ENCODE peak calls at places on chromosome 4, in nine cellular contexts. W, C, K, V, O, G, Y, Q and D are unnamed samples.

GRCh38 chr4:118033148-118034060 is 882 bp upstream of the NDST3 start:
- DNase-seq in V (no peak), W (peak; percentile 31), K (peak; percentile 40), Q (no peak), C (peak; percentile 15), O (no peak), G (peak; percentile 87), Y (peak; percentile 86), D (no peak)

GRCh38 chr4:38101563-38101962 is 141.4 kb downstream of the PTTG2 start:
- DNase-seq in V (no peak), O (no peak), Q (no peak), W (no peak), G (no peak), Y (no peak), C (no peak), K (no peak), D (no peak)

GRCh38 chr4:17163156-17163555 is 264.7 kb upstream of the LDB2 start:
- DNase-seq in C (no peak), O (no peak), V (no peak), G (no peak), W (no peak), K (no peak), Q (no peak), Y (no peak), D (no peak)

GRCh38 chr4:67087897-67088296 is 457.4 kb downstream of the CENPC start:
- DNase-seq in C (peak; percentile 18), W (peak; percentile 41), Y (peak; percentile 78), V (peak; percentile 39), O (no peak), Q (peak; percentile 27), K (peak; percentile 1), G (peak; percentile 10), D (peak; percentile 8)

GRCh38 chr4:30696195-30696594 is 24.0 kb upstream of the PCDH7 start:
- DNase-seq in G (no peak), C (no peak), W (no peak), Y (no peak), V (no peak), Q (no peak), K (no peak), O (no peak), D (no peak)

GRCh38 chr4:73726000-73726399 is 14.4 kb upstream of the CXCL8 start:
- DNase-seq in W (no peak), K (peak; percentile 63), V (no peak), G (no peak), Q (no peak), O (no peak), C (peak; percentile 75), Y (no peak), D (no peak)

GRCh38 chr4:120066182-120066524 is 495 bp downstream of the MAD2L1 start:
- DNase-seq in V (peak; percentile 60), Y (peak; percentile 42), C (no peak), K (no peak), O (no peak), Q (peak; percentile 8), G (peak; percentile 8), W (peak; percentile 79), D (no peak)

GRCh38 chr4:150746156-150746555 is 164.2 kb downstream of the MAB21L2 start:
- DNase-seq in W (no peak), Q (no peak), C (no peak), V (no peak), K (no peak), O (no peak), Y (no peak), G (no peak), D (no peak)

GRCh38 chr4:139024686-139025085 is 9.1 kb downstream of the NOCT start:
- DNase-seq in Y (no peak), O (no peak), C (no peak), Q (no peak), K (no peak), V (no peak), W (no peak), G (no peak), D (no peak)

GRCh38 chr4:140250989-140251552 is 97.1 kb upstream of the MAML3 start:
- DNase-seq in O (no peak), K (no peak), G (no peak), Y (no peak), W (peak; percentile 82), C (no peak), V (no peak), Q (no peak), D (no peak)

GRCh38 chr4:22062676-22063075 is 114.1 kb upstream of the KCNIP4 start:
- DNase-seq in C (no peak), Y (no peak), G (no peak), Q (no peak), V (no peak), K (no peak), W (no peak), O (no peak), D (no peak)

GRCh38 chr4:74105656-74106275 is 6.8 kb upstream of the CXCL2 start:
- DNase-seq in C (no peak), W (no peak), Y (no peak), Q (no peak), O (no peak), K (no peak), G (no peak), V (no peak), D (no peak)

GRCh38 chr4:183618681-183619080 is 40.3 kb downstream of the RWDD4 start:
- DNase-seq in V (no peak), K (no peak), C (no peak), Y (no peak), O (no peak), Q (peak; percentile 88), G (no peak), W (no peak), D (no peak)

GRCh38 chr4:127533028-127533700 is 99.6 kb upstream of the INTU start:
- DNase-seq in Q (no peak), O (no peak), V (no peak), K (no peak), Y (no peak), G (no peak), W (no peak), C (no peak), D (no peak)

DNA sequence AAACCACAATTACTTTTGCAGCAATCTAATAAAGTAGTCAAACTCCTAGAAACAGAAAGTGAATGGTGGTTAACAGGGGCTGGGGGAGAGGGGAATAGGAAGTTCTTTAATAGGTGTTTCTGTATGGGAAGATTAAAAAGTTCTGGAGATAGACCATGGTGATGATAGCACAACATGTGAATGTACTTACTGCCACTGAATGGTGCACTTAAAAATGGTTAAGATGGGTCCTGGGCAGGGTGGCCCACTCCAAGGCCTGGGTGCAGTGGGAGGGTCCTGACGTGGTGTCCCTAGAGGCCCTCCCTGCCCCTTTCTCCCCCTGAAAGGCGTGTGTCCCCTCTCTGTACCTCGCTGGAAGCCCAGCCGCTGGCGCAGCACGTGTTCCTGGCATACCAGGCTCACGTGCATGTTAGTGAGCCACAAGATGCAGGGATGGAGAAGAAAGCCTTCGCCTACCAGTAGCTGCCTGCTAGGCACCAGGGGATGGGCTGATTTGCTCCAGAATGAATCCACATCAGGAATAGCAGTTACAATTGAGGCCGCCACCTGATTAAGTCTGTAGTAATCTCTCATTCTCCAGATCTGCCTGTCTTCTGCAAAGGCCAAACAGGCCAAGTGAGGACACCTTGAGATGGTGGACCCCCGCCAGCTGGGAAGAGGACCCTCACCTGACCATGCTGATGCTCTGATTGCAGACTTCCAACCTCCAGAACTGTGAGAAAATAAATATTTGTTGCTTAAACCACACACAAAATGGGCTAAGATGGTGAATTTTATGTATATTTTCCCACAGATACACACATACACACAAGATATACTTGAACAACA is 67.5 kb downstream of the COQ2 start:
- DNase-seq in V (no peak), Q (no peak), O (no peak), W (no peak), K (no peak), Y (no peak), G (no peak), C (no peak), D (no peak)
- H3K27ac ChIP-seq in V (no peak overlapping the region), Q (no peak overlapping the region), O (peak overlapping the region; percentile 97), W (peak overlapping the region; percentile 69), K (no peak overlapping the region), Y (no peak overlapping the region), G (no peak overlapping the region), C (no peak overlapping the region), D (peak overlapping the region; percentile 57)

GRCh38 chr4:144650311-144650820 is 4.4 kb downstream of the HHIP start:
- DNase-seq in O (no peak), G (no peak), K (no peak), Y (peak; percentile 40), Q (no peak), C (no peak), V (no peak), W (no peak), D (no peak)
- TF ChIP-seq REST in O (no peak), G (no peak), K (no peak), Y (no peak), Q (no peak), C (no peak), V (no peak), W (no peak), D (no peak)

GRCh38 chr4:122514671-122515070 is 58.1 kb upstream of the IL2 start:
- DNase-seq in Y (no peak), Q (no peak), G (no peak), C (no peak), V (no peak), O (no peak), K (no peak), W (no peak), D (no peak)
- H3K4me3 ChIP-seq in Y (no peak overlapping the region), Q (no peak overlapping the region), G (no peak overlapping the region), C (no peak overlapping the region), V (no peak overlapping the region), O (no peak overlapping the region), K (no peak overlapping the region), W (no peak overlapping the region), D (no peak overlapping the region)

GRCh38 chr4:159279084-159279483 is 176.2 kb downstream of the RAPGEF2 start:
- DNase-seq in K (no peak), Y (no peak), Q (no peak), C (no peak), W (no peak), G (no peak), O (no peak), V (no peak), D (no peak)

GRCh38 chr4:159283697-159284492 is 181.0 kb downstream of the RAPGEF2 start:
- DNase-seq in O (no peak), Q (no peak), C (peak; percentile 51), K (no peak), Y (peak; percentile 75), W (no peak), V (no peak), G (no peak), D (no peak)

GRCh38 chr4:159282944-159283343 is 180.1 kb downstream of the RAPGEF2 start:
- DNase-seq in V (no peak), K (no peak), C (no peak), Q (peak; percentile 44), O (no peak), G (no peak), W (no peak), Y (no peak), D (no peak)

GRCh38 chr4:159280442-159281172 is 177.7 kb downstream of the RAPGEF2 start:
- DNase-seq in V (no peak), G (no peak), Y (no peak), W (no peak), Q (peak; percentile 67), C (peak; percentile 74), K (no peak), O (no peak), D (no peak)

DNA sequence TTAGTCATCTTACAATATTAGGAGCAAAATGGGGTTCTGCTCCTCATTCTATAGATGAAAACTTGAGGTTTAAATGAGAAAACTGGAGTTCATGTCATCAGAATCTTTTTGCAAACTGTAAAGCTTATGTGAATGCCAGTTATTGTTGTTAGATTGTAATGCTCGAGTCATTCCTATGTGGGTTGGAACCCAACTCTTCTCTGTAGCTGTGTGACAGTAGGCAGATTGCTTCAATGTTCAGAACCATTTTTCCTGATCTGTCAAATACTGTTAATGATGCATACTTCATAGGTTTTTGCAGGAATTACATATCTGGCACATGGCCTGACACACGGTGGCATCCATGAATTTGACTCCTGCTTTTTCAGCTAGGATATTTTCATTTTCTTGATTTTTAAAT is 178.9 kb downstream of the RAPGEF2 start:
- DNase-seq in V (no peak), Q (no peak), O (no peak), C (no peak), W (no peak), Y (no peak), G (no peak), K (no peak), D (no peak)
- H3K27ac ChIP-seq in V (no peak overlapping the region), Q (peak overlapping the region; percentile 69), O (no peak overlapping the region), C (no peak overlapping the region), W (no peak overlapping the region), Y (no peak overlapping the region), G (peak overlapping the region; percentile 59), K (no peak overlapping the region), D (no peak overlapping the region)